ENCODE peak calls at places on chromosomes 7 and 10, in seven cellular contexts. B is GDM1; C is T47D; Z is T-helper 2 cell treated with Interferon-gamma antibody and Interleukin-4, amounts not matched to agents 5 μg/mL and 100 μg/mL, for 36 hours; O is AG08395; X is HS-5; V is LoVo. M is an unnamed sample.

GRCh38 chr10:68666280-68666760 is 54.7 kb upstream of the CCAR1 start:
- DNase-seq in B (no peak), C (no peak), Z (no peak), O (peak), X (peak), V (peak), M (peak)

GRCh38 chr10:63576501-63576900 is 55.3 kb downstream of the REEP3 start:
- DNase-seq in B (no peak), C (no peak), Z (no peak), O (no peak), X (no peak), V (no peak), M (no peak)

GRCh38 chr7:157418204-157419029 is 81.6 kb downstream of the DNAJB6 start:
- DNase-seq in B (no peak), C (no peak), Z (no peak), O (no peak), X (no peak), V (no peak), M (no peak)

GRCh38 chr10:59831658-59832503 is 74.5 kb downstream of the CCDC6 start:
- DNase-seq in B (peak), C (no peak), Z (no peak), O (no peak), X (no peak), V (no peak), M (no peak)

GRCh38 chr7:158491094-158491493 is 96.5 kb downstream of the PTPRN2 start:
- DNase-seq in B (no peak), C (no peak), Z (no peak), O (no peak), X (no peak), V (no peak), M (no peak)

GRCh38 chr7:22280031-22280430 is 76.9 kb downstream of the RAPGEF5 start:
- DNase-seq in B (no peak), C (no peak), Z (no peak), O (no peak), X (no peak), V (no peak), M (no peak)

GRCh38 chr7:148932-149855 is 43.2 kb upstream of the FAM20C start:
- DNase-seq in B (peak), C (peak), Z (peak), O (peak), X (peak), V (peak), M (peak)

GRCh38 chr7:120344276-120344675 is 71.3 kb downstream of the KCND2 start:
- DNase-seq in B (no peak), C (no peak), Z (no peak), O (no peak), X (no peak), V (no peak), M (no peak)

GRCh38 chr7:137987968-137988367 is 13.9 kb downstream of the CREB3L2 start:
- DNase-seq in B (no peak), C (no peak), Z (no peak), O (no peak), X (no peak), V (no peak), M (no peak)

GRCh38 chr7:95549818-95550529 is 46.3 kb downstream of the PDK4 start:
- DNase-seq in B (no peak), C (peak), Z (no peak), O (peak), X (peak), V (peak), M (no peak)

GRCh38 chr10:5297466-5297865 is 67.3 kb upstream of the UCN3 start:
- DNase-seq in B (no peak), C (no peak), Z (peak), O (no peak), X (no peak), V (no peak), M (no peak)

GRCh38 chr7:53604201-53604600 is 568.8 kb downstream of the POM121L12 start:
- DNase-seq in B (no peak), C (no peak), Z (no peak), O (no peak), X (no peak), V (no peak), M (no peak)

GRCh38 chr10:71632896-71633600 is 86.5 kb downstream of the C10orf105 start:
- DNase-seq in B (no peak), C (no peak), Z (no peak), O (no peak), X (no peak), V (no peak), M (no peak)

GRCh38 chr7:140876519-140877248 is 48.0 kb downstream of the BRAF start:
- DNase-seq in B (no peak), C (no peak), Z (no peak), O (peak), X (peak), V (peak), M (peak)

GRCh38 chr10:110067960-110068770 is 60.4 kb downstream of the ADD3 start:
- DNase-seq in B (peak), C (no peak), Z (peak), O (peak), X (no peak), V (peak), M (no peak)

GRCh38 chr7:141013345-141013715 is 1.4 kb downstream of the MRPS33 start:
- DNase-seq in B (no peak), C (no peak), Z (no peak), O (no peak), X (no peak), V (no peak), M (no peak)

GRCh38 chr10:132811891-132812481 is 26.0 kb upstream of the NKX6-2 start:
- DNase-seq in B (no peak), C (no peak), Z (no peak), O (no peak), X (no peak), V (no peak), M (no peak)

GRCh38 chr10:76126607-76127190 is 695.3 kb downstream of the LRMDA start:
- DNase-seq in B (no peak), C (no peak), Z (no peak), O (peak), X (no peak), V (no peak), M (no peak)

GRCh38 chr7:10919923-10920322 is 53.7 kb upstream of the PHF14 start:
- DNase-seq in B (no peak), C (no peak), Z (no peak), O (no peak), X (no peak), V (no peak), M (no peak)

GRCh38 chr7:30906520-30907240 is 5.0 kb upstream of the AQP1 start:
- DNase-seq in B (no peak), C (no peak), Z (no peak), O (peak), X (no peak), V (no peak), M (no peak)

GRCh38 chr7:127927339-127927679 is 103.9 kb downstream of the LRRC4 start:
- DNase-seq in B (no peak), C (no peak), Z (no peak), O (no peak), X (no peak), V (no peak), M (no peak)

GRCh38 chr7:93185303-93186027 is 37.3 kb upstream of the SAMD9L start:
- DNase-seq in B (no peak), C (no peak), Z (no peak), O (peak), X (peak), V (no peak), M (no peak)

GRCh38 chr10:22022257-22023051 is 18.9 kb upstream of the DNAJC1 start:
- DNase-seq in B (no peak), C (no peak), Z (peak), O (no peak), X (no peak), V (no peak), M (no peak)